ENCODE peak calls at places on chromosomes 7 and 10, in six cellular contexts. S, R, T, Z, A and V are unnamed samples.

GRCh38 chr7:151757274-151757673 is 119.6 kb downstream of the PRKAG2 start:
- DNase-seq in S (no peak), R (no peak), T (no peak), Z (peak), A (no peak), V (no peak)

GRCh38 chr10:62788861-62789467 is 15.6 kb upstream of the ADO start:
- DNase-seq in S (no peak), R (no peak), T (no peak), Z (no peak), A (no peak), V (no peak)

GRCh38 chr10:14838582-14839304 is 637 bp downstream of the HSPA14 start:
- DNase-seq in S (peak), R (peak), T (peak), Z (no peak), A (no peak), V (no peak)

GRCh38 chr10:102620615-102621417 is 23.5 kb upstream of the TRIM8 start:
- DNase-seq in S (no peak), R (no peak), T (no peak), Z (no peak), A (no peak), V (no peak)

GRCh38 chr10:137031-137430 is 1.8 kb downstream of the ZMYND11 start:
- DNase-seq in S (peak), R (no peak), T (peak), Z (peak), A (peak), V (no peak)

GRCh38 chr10:3806603-3807002 is 21.6 kb upstream of the KLF6 start:
- DNase-seq in S (no peak), R (no peak), T (no peak), Z (peak), A (no peak), V (peak)

GRCh38 chr10:63866747-63867140 is 345.5 kb downstream of the REEP3 start:
- DNase-seq in S (no peak), R (no peak), T (no peak), Z (no peak), A (no peak), V (no peak)

GRCh38 chr10:119428789-119429188 is 113.7 kb downstream of the RGS10 start:
- DNase-seq in S (no peak), R (no peak), T (no peak), Z (no peak), A (no peak), V (no peak)